ENCODE peak calls at places on chromosomes 7 and 10, in four cellular contexts. One of them, this sample, is unnamed.

GRCh38 chr7:106986450-106986977 is 58.0 kb upstream of the PRKAR2B start:
- DNase-seq in endothelial cell: no peak
- DNase-seq in LoVo: no peak
- DNase-seq in HEK293T: no peak
- DNase-seq in this sample: no peak

GRCh38 chr10:108230478-108231170 is 1066.1 kb upstream of the SORCS1 start:
- DNase-seq in LoVo: peak
- DNase-seq in endothelial cell: no peak
- DNase-seq in HEK293T: no peak
- DNase-seq in this sample: no peak

GRCh38 chr7:39085590-39086049 is 107.9 kb downstream of the POU6F2 start:
- DNase-seq in HEK293T: peak
- DNase-seq in endothelial cell: no peak
- DNase-seq in LoVo: no peak
- DNase-seq in this sample: no peak

GRCh38 chr10:114271779-114272167 is 32.7 kb downstream of the VWA2 start:
- DNase-seq in HEK293T: no peak
- DNase-seq in LoVo: peak
- DNase-seq in endothelial cell: no peak
- DNase-seq in this sample: no peak

GRCh38 chr7:125347264-125347663 is 417.6 kb upstream of the POT1 start:
- DNase-seq in HEK293T: no peak
- DNase-seq in LoVo: no peak
- DNase-seq in endothelial cell: peak
- DNase-seq in this sample: no peak

GRCh38 chr7:92508949-92509348 is 19.4 kb downstream of the PEX1 start:
- DNase-seq in LoVo: no peak
- DNase-seq in HEK293T: no peak
- DNase-seq in endothelial cell: no peak
- DNase-seq in this sample: no peak

GRCh38 chr7:51340029-51340838 is 23.6 kb upstream of the COBL start:
- DNase-seq in HEK293T: no peak
- DNase-seq in LoVo: peak
- DNase-seq in endothelial cell: no peak
- DNase-seq in this sample: no peak

GRCh38 chr10:117736655-117737054 is 194.1 kb downstream of the EMX2 start:
- DNase-seq in endothelial cell: no peak
- DNase-seq in LoVo: peak
- DNase-seq in HEK293T: no peak
- DNase-seq in this sample: no peak

GRCh38 chr7:128389085-128389814 is 20.5 kb downstream of the IMPDH1 start:
- DNase-seq in HEK293T: no peak
- DNase-seq in endothelial cell: no peak
- DNase-seq in LoVo: no peak
- DNase-seq in this sample: no peak

GRCh38 chr10:76178561-76179292 is 747.3 kb downstream of the LRMDA start:
- DNase-seq in HEK293T: no peak
- DNase-seq in LoVo: no peak
- DNase-seq in endothelial cell: no peak
- DNase-seq in this sample: no peak

GRCh38 chr10:69883680-69884375 is 82.1 kb downstream of the COL13A1 start:
- DNase-seq in LoVo: no peak
- DNase-seq in HEK293T: no peak
- DNase-seq in endothelial cell: no peak
- DNase-seq in this sample: peak

GRCh38 chr7:78765985-78766729 is 687.3 kb downstream of the MAGI2 start:
- DNase-seq in HEK293T: no peak
- DNase-seq in LoVo: no peak
- DNase-seq in endothelial cell: no peak
- DNase-seq in this sample: no peak

GRCh38 chr10:86868353-86868752 is 89.1 kb downstream of the MMRN2 start:
- DNase-seq in LoVo: no peak
- DNase-seq in HEK293T: peak
- DNase-seq in endothelial cell: peak
- DNase-seq in this sample: no peak

GRCh38 chr7:127791790-127792189 is 139.8 kb downstream of the SND1 start:
- DNase-seq in LoVo: no peak
- DNase-seq in HEK293T: no peak
- DNase-seq in endothelial cell: no peak
- DNase-seq in this sample: no peak

GRCh38 chr10:110081914-110082313 is 74.1 kb downstream of the ADD3 start:
- DNase-seq in HEK293T: no peak
- DNase-seq in endothelial cell: peak
- DNase-seq in LoVo: peak
- DNase-seq in this sample: peak

GRCh38 chr7:144026203-144026883 is 22.4 kb upstream of the OR2A5 start:
- DNase-seq in HEK293T: no peak
- DNase-seq in LoVo: no peak
- DNase-seq in endothelial cell: no peak
- DNase-seq in this sample: no peak

GRCh38 chr10:82529064-82529463 is 654.1 kb downstream of the NRG3 start:
- DNase-seq in HEK293T: no peak
- DNase-seq in LoVo: no peak
- DNase-seq in endothelial cell: no peak
- DNase-seq in this sample: no peak

GRCh38 chr10:103491729-103492364 is 1.7 kb upstream of the NEURL1 start:
- DNase-seq in HEK293T: no peak
- DNase-seq in LoVo: peak
- DNase-seq in endothelial cell: no peak
- DNase-seq in this sample: no peak

GRCh38 chr10:92010026-92010713 is 86.6 kb downstream of the BTAF1 start:
- DNase-seq in endothelial cell: no peak
- DNase-seq in LoVo: no peak
- DNase-seq in HEK293T: no peak
- DNase-seq in this sample: no peak

GRCh38 chr10:5234106-5234877 is 37.7 kb downstream of the AKR1C4 start:
- DNase-seq in HEK293T: no peak
- DNase-seq in LoVo: peak
- DNase-seq in endothelial cell: no peak
- DNase-seq in this sample: no peak

GRCh38 chr7:92831716-92832622 is 4.4 kb downstream of the CDK6 start:
- DNase-seq in LoVo: no peak
- DNase-seq in endothelial cell: no peak
- DNase-seq in HEK293T: no peak
- DNase-seq in this sample: no peak

GRCh38 chr10:132806126-132807061 is 20.4 kb upstream of the NKX6-2 start:
- DNase-seq in LoVo: no peak
- DNase-seq in HEK293T: no peak
- DNase-seq in endothelial cell: no peak
- DNase-seq in this sample: peak

GRCh38 chr7:1204460-1204859 is 28.2 kb upstream of the UNCX start:
- DNase-seq in HEK293T: no peak
- DNase-seq in endothelial cell: no peak
- DNase-seq in LoVo: no peak
- DNase-seq in this sample: no peak

GRCh38 chr7:134931487-134931886 is 54.8 kb upstream of the AGBL3 start:
- DNase-seq in endothelial cell: no peak
- DNase-seq in LoVo: no peak
- DNase-seq in HEK293T: no peak
- DNase-seq in this sample: no peak

GRCh38 chr7:149562602-149563001 is 65.0 kb upstream of the ZNF746 start:
- DNase-seq in LoVo: no peak
- DNase-seq in HEK293T: no peak
- DNase-seq in endothelial cell: no peak
- DNase-seq in this sample: no peak

GRCh38 chr10:11898372-11899066 is 75.4 kb downstream of the PROSER2 start:
- DNase-seq in LoVo: peak
- DNase-seq in endothelial cell: no peak
- DNase-seq in HEK293T: no peak
- DNase-seq in this sample: no peak

GRCh38 chr10:17431871-17432311 is 22.5 kb downstream of the ST8SIA6 start:
- DNase-seq in HEK293T: no peak
- DNase-seq in LoVo: no peak
- DNase-seq in endothelial cell: no peak
- DNase-seq in this sample: no peak